ENCODE peak calls at places on chromosomes 13 and 19, in four cellular contexts. M is K562, E is HepG2, R is H1. Q is an unnamed sample.
A peak's percentile ranks its signal among the peaks of the same experiment; 100 is the strongest.

GRCh38 chr19:17648097-17648660 is 40.0 kb downstream of the UNC13A start:
- DNase-seq in E (no peak), R (peak; percentile 52), M (peak; percentile 97), Q (no peak)

GRCh38 chr13:92913840-92914239 is 312.8 kb upstream of the GPC6 start:
- DNase-seq in M (no peak), R (no peak), E (no peak), Q (no peak)

GRCh38 chr19:45342911-45343310 is 2.4 kb downstream of the KLC3 start:
- DNase-seq in E (no peak), M (no peak), R (no peak), Q (no peak)

GRCh38 chr19:19142347-19142746 is 4.1 kb upstream of the TMEM161A start:
- DNase-seq in E (no peak), R (no peak), M (no peak), Q (no peak)

GRCh38 chr13:63190219-63190618 is 1774.6 kb upstream of the PCDH20 start:
- DNase-seq in R (no peak), E (no peak), M (no peak), Q (no peak)

GRCh38 chr13:89899302-89900103 is 1448.0 kb upstream of the MIR17HG start:
- DNase-seq in R (no peak), E (peak; percentile 91), M (no peak), Q (no peak)

GRCh38 chr19:54462713-54463530 is 656 bp downstream of the LENG9 start:
- DNase-seq in E (peak; percentile 54), M (peak; percentile 42), R (peak; percentile 83), Q (no peak)

GRCh38 chr19:46040125-46040524 is 677 bp downstream of the IGFL4 start:
- DNase-seq in M (no peak), R (no peak), E (no peak), Q (no peak)

GRCh38 chr13:73317140-73317539 is 258.3 kb downstream of the KLF5 start:
- DNase-seq in E (no peak), M (no peak), R (no peak), Q (no peak)

GRCh38 chr19:45177817-45178261 is at the start of gene TRAPPC6A:
- DNase-seq in R (no peak), E (no peak), M (no peak), Q (no peak)

GRCh38 chr13:79311456-79311855 is 94.6 kb downstream of the RBM26 start:
- DNase-seq in E (no peak), M (no peak), R (no peak), Q (no peak)

GRCh38 chr19:13881231-13881691 is 4.3 kb downstream of the NANOS3 start:
- DNase-seq in M (no peak), R (no peak), E (peak; percentile 45), Q (no peak)

GRCh38 chr13:111973186-111974064 is 93.5 kb upstream of the SOX1 start:
- DNase-seq in M (no peak), R (no peak), E (no peak), Q (no peak)

GRCh38 chr13:39684531-39685137 is 29.2 kb downstream of the COG6 start:
- DNase-seq in R (no peak), M (no peak), E (peak; percentile 31), Q (no peak)

GRCh38 chr13:38743499-38743898 is 56.6 kb downstream of the FREM2 start:
- DNase-seq in E (no peak), R (no peak), M (no peak), Q (no peak)

GRCh38 chr13:32142956-32143375 is 111.4 kb downstream of the FRY start:
- DNase-seq in M (no peak), E (peak; percentile 98), R (no peak), Q (no peak)

GRCh38 chr19:53868091-53868891 is 608 bp downstream of the MYADM start:
- DNase-seq in R (peak; percentile 71), E (peak; percentile 47), M (peak; percentile 50), Q (no peak)

GRCh38 chr13:43879323-43880181 is at the start of the genes CCDC122 and LACC1:
- DNase-seq in R (peak; percentile 87), M (no peak), E (peak; percentile 38), Q (no peak)

GRCh38 chr19:42176990-42177685 is 40.3 kb downstream of the DEDD2 start:
- DNase-seq in M (peak; percentile 76), R (peak; percentile 87), E (peak; percentile 9), Q (no peak)

GRCh38 chr13:48094404-48094780 is 512 bp downstream of the MED4 start:
- DNase-seq in R (no peak), M (no peak), E (no peak), Q (no peak)

GRCh38 chr13:72258340-72258981 is 391.5 kb upstream of the DACH1 start:
- DNase-seq in M (no peak), R (peak; percentile 52), E (no peak), Q (no peak)

DNA sequence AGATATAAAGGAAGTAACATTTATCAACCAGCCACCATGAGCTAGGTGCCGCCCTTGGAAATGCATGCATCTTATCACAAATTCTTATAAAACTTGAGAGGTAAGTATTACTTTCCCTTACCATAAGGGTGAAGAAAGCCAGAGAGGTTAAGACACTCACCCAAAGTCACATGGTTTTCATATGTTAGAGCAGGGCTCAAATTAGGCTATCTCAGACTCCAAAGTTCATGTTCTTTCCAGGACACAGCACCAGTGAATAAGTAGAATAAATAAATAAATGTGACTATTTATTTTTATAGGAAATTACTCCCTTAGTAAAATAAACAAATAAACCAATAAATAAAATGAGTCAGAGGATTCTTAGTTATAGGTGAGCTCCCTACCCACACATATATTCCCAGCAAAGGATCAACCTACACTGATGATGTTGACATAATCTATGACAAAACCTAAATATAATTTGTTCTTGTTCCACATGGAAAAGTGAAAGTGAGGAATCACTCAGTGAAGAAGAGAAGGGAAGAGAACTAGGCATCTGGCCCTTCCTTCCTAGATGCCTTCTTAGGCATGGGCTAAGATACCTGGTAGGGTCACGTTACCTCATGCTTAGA is 27.2 kb downstream of the SPRY2 start:
- DNase-seq in M (no peak), E (no peak), R (no peak), Q (no peak)
- TF ChIP-seq CREB1 in M (no peak), E (no peak), R (no peak), Q (no peak)

GRCh38 chr13:21124853-21125252 is 51.5 kb downstream of the SKA3 start:
- DNase-seq in R (no peak), E (peak; percentile 60), M (no peak), Q (no peak)
- TF ChIP-seq KDM1A in R (no peak), E (no peak), M (no peak), Q (no peak)

GRCh38 chr19:48897181-48897580 is 1.4 kb downstream of the TULP2 start:
- DNase-seq in M (no peak), R (no peak), E (no peak), Q (no peak)
- TF ChIP-seq CREB1 in M (no peak), R (no peak), E (no peak), Q (no peak)

GRCh38 chr19:40139533-40140287 is 49.0 kb upstream of the ZNF780A start:
- DNase-seq in M (peak; percentile 35), R (peak; percentile 47), E (peak; percentile 35), Q (no peak)
- TF ChIP-seq KDM1A in M (no peak), R (no peak), E (no peak), Q (no peak)

GRCh38 chr19:39845621-39846175 is 481 bp downstream of the FBL start:
- DNase-seq in R (no peak), E (no peak), M (peak; percentile 60), Q (no peak)

GRCh38 chr19:39846176-39846677 is at the start of gene FBL:
- DNase-seq in M (peak; percentile 97), E (peak; percentile 84), R (peak; percentile 98), Q (peak; percentile 82)

GRCh38 chr19:39845172-39845571 is 1.0 kb downstream of the FBL start:
- DNase-seq in E (no peak), R (no peak), M (no peak), Q (no peak)

GRCh38 chr19:39842693-39843435 is 3.3 kb downstream of the FBL start:
- DNase-seq in R (no peak), E (no peak), M (no peak), Q (no peak)

GRCh38 chr19:39843919-39844793 is 2.0 kb downstream of the FBL start:
- DNase-seq in R (no peak), E (peak; percentile 51), M (no peak), Q (no peak)
- TF ChIP-seq CREB1 in R (no peak), E (no peak), M (no peak), Q (no peak)

GRCh38 chr19:38247126-38247525 is 9.0 kb downstream of the PPP1R14A start:
- DNase-seq in E (no peak), M (no peak), R (no peak), Q (no peak)

GRCh38 chr19:38243279-38243673 is 12.9 kb downstream of the PPP1R14A start:
- DNase-seq in M (no peak), R (no peak), E (no peak), Q (no peak)

GRCh38 chr19:38248421-38248820 is 7.8 kb downstream of the PPP1R14A start:
- DNase-seq in M (no peak), R (no peak), E (no peak), Q (no peak)

GRCh38 chr19:38247734-38248268 is 8.4 kb downstream of the PPP1R14A start:
- DNase-seq in R (no peak), E (peak; percentile 80), M (no peak), Q (no peak)

DNA sequence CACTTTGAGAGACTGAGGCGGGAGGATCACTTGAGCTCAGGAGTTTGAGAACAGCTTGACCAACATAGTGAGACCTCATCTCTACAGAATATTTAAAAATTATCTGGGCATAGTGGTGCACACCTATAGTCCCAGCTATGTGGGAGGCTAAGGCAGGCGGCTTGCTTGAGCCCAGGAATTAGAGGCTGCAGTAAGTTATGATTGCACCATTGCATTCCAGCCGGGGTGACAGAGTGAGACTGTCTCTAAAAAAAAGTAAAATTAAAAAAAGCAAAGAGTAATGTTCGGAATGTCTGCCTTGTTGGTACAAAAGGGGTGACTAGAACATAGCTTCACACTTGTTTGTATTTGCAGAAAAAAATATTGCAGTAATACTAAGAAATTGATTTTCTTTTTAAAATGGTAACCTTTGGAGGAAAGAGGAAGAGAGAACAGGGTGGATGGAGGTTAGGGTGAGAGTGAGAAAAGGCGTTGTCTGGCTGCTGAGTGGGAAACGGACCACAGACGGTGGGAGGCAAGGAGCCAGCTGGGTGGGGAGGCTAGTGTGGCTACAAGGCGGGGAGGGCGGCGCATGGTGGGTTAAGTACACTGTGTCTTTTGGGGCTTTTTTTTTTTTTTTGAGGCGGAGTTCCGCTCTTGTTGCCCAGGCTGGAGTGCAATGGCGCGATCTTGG is 10.2 kb downstream of the PPP1R14A start:
- DNase-seq in M (no peak), R (no peak), E (no peak), Q (no peak)
- TF ChIP-seq KDM1A in M (no peak), R (no peak), E (no peak), Q (no peak)

DNA sequence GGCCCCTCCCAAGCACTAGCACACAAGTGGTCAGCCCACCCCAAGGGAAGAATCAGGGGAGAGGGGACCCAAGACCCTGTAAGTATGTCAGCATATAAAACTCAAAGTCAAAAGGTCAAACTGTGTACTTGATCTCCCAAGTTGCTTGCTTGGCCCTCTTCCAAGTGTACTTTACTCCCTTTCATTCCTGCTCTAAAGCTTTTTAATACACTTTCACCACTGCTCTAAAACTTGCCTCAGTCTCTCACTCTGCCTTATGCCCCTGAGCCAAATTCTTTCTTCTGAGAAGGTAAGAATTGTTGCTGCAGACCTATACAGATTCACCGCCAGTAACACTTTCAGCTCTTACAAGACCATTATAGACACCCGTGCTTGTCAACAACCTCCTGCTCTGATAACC is 15.1 kb upstream of the RNASEH2B start:
- DNase-seq in R (no peak), M (no peak), E (no peak), Q (no peak)
- TF ChIP-seq CREB1 in R (no peak), M (no peak), E (no peak), Q (no peak)